ENCODE peak calls at places on chromosome 20, in five cellular contexts. Y is adrenal gland, Z is HFF-Myc, F is body of pancreas, Q is right atrium auricular region. P is an unnamed sample.
A peak's percentile ranks its signal among the peaks of the same experiment; 100 is the strongest.

GRCh38 chr20:38298768-38299288 is 5.1 kb upstream of the BPI start:
- DNase-seq in Y (peak; percentile 54), F (peak; percentile 49), Q (peak; percentile 95), Z (no peak), P (no peak)

GRCh38 chr20:8127553-8128255 is 4.4 kb upstream of the PLCB1 start:
- DNase-seq in Y (no peak), Z (no peak), Q (no peak), F (no peak), P (no peak)

GRCh38 chr20:63612276-63612931 is 14.5 kb downstream of the GMEB2 start:
- DNase-seq in Y (peak; percentile 89), Q (no peak), F (no peak), Z (no peak), P (no peak)

GRCh38 chr20:51860015-51860882 is 57.9 kb upstream of the SALL4 start:
- DNase-seq in Y (no peak), Z (peak; percentile 22), Q (no peak), F (no peak), P (no peak)

GRCh38 chr20:3068986-3069900 is 2.2 kb upstream of the OXT start:
- DNase-seq in F (no peak), Y (peak; percentile 89), Z (no peak), Q (no peak), P (no peak)

GRCh38 chr20:13261460-13262301 is 40.6 kb downstream of the ISM1 start:
- DNase-seq in Q (no peak), Y (peak; percentile 60), F (peak; percentile 80), Z (no peak), P (no peak)

GRCh38 chr20:25340380-25340779 is 50.3 kb downstream of the ABHD12 start:
- DNase-seq in Z (no peak), Y (no peak), Q (no peak), F (no peak), P (no peak)

GRCh38 chr20:63140683-63141433 is 75.1 kb downstream of the YTHDF1 start:
- DNase-seq in Y (no peak), Q (no peak), F (no peak), Z (no peak), P (no peak)

GRCh38 chr20:701401-702129 is 26.0 kb upstream of the SCRT2 start:
- DNase-seq in F (peak; percentile 24), Y (no peak), Z (no peak), Q (no peak), P (no peak)

GRCh38 chr20:2603816-2604505 is 48.5 kb upstream of the NOP56 start:
- DNase-seq in Q (no peak), F (no peak), Z (no peak), Y (no peak), P (no peak)

GRCh38 chr20:10209091-10209490 is 9.5 kb upstream of the SNAP25 start:
- DNase-seq in F (no peak), Q (no peak), Y (no peak), Z (peak; percentile 10), P (peak; percentile 83)

GRCh38 chr20:40667503-40667902 is 21.5 kb downstream of the MAFB start:
- DNase-seq in Q (no peak), Z (no peak), Y (no peak), F (no peak), P (no peak)

GRCh38 chr20:62555642-62556420 is 80.0 kb upstream of the GATA5 start:
- DNase-seq in Z (no peak), Q (no peak), Y (no peak), F (no peak), P (no peak)

GRCh38 chr20:46083101-46083500 is 6.7 kb downstream of the NCOA5 start:
- DNase-seq in Y (no peak), Z (no peak), Q (no peak), F (no peak), P (no peak)

GRCh38 chr20:59308493-59309201 is 8.2 kb downstream of the EDN3 start:
- DNase-seq in Z (no peak), F (peak; percentile 52), Y (no peak), Q (no peak), P (no peak)

GRCh38 chr20:2104236-2104635 is 2.6 kb downstream of the STK35 start:
- DNase-seq in Y (no peak), Q (peak; percentile 5), F (no peak), Z (no peak), P (no peak)

GRCh38 chr20:873875-874607 is 40.5 kb downstream of the FAM110A start:
- DNase-seq in Y (no peak), Z (no peak), Q (no peak), F (no peak), P (no peak)

GRCh38 chr20:19918965-19919329 is 98.2 kb upstream of the NAA20 start:
- DNase-seq in F (no peak), Q (no peak), Z (peak; percentile 26), Y (no peak), P (no peak)

GRCh38 chr20:2865630-2866029 is 7.7 kb upstream of the PTPRA start:
- DNase-seq in F (no peak), Z (no peak), Q (no peak), Y (no peak), P (no peak)

GRCh38 chr20:12177657-12178293 is 260.1 kb downstream of the BTBD3 start:
- DNase-seq in Y (no peak), Z (no peak), Q (no peak), F (peak; percentile 24), P (no peak)

GRCh38 chr20:325889-326644 is 715 bp downstream of the SOX12 start:
- DNase-seq in F (peak; percentile 68), Q (peak; percentile 73), Z (no peak), Y (peak; percentile 78), P (no peak)

GRCh38 chr20:59443558-59443957 is 143.1 kb downstream of the EDN3 start:
- DNase-seq in Z (no peak), Q (no peak), Y (no peak), F (no peak), P (no peak)

GRCh38 chr20:16576219-16576618 is 3.0 kb upstream of the KIF16B start:
- DNase-seq in Z (no peak), F (no peak), Q (no peak), Y (no peak), P (no peak)

GRCh38 chr20:20205862-20206236 is 153.5 kb downstream of the CFAP61 start:
- DNase-seq in F (no peak), Z (no peak), Q (no peak), Y (no peak), P (no peak)

GRCh38 chr20:22093122-22093521 is 387.7 kb downstream of the PAX1 start:
- DNase-seq in Y (no peak), Q (no peak), F (no peak), Z (no peak), P (no peak)

GRCh38 chr20:25538838-25539665 is 46.3 kb downstream of the NINL start:
- DNase-seq in Q (no peak), F (no peak), Y (peak; percentile 64), Z (no peak), P (no peak)

GRCh38 chr20:1274485-1275313 is 8.6 kb downstream of the SNPH start:
- DNase-seq in Y (no peak), F (no peak), Q (no peak), Z (no peak), P (no peak)

GRCh38 chr20:31849306-31849930 is 4.0 kb upstream of the FOXS1 start:
- DNase-seq in F (peak; percentile 87), Z (no peak), Y (no peak), Q (no peak), P (no peak)

GRCh38 chr20:45969712-45970634 is 2.0 kb downstream of the ZNF335 start:
- DNase-seq in Q (no peak), Y (peak; percentile 60), Z (peak; percentile 59), F (peak; percentile 37), P (no peak)

DNA sequence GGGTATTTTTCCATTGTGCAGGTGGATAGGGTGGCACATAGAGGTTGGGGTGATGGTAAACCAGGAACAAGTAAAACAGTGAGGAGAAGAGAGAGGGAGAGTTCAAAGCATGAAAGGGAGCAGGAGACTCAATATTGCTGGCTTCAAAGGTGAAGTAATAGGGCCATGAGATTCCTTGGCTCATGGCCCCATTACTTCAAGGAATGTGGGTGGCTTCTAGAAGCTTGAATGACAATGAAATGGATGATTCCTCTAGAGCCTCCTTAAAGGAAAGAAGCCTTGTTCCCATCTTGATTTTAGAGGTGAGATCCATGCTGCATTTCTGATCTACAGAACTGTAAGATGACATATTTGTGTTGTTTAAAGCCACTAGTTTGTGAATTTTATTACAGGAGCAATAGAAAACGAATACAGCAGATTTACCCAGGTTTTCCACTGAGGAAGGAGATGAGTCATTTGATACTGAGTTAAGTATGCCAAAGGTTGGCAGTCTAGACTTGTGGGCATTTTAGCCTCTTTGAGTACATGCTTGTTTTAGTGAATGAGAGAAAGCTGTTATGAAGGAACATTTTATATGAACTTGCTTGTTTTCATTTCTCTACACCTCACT is 110.4 kb downstream of the PLCB4 start:
- DNase-seq in F (no peak), Z (no peak), Q (no peak), Y (no peak), P (no peak)
- TF ChIP-seq CTCF in F (no peak), Z (no peak), Q (no peak), Y (no peak), P (no peak)

GRCh38 chr20:36034875-36035274 is 66.5 kb downstream of the CNBD2 start:
- DNase-seq in Z (no peak), Y (no peak), Q (no peak), F (no peak), P (no peak)
- TF ChIP-seq CTCF in Z (no peak), Y (no peak), Q (no peak), F (no peak), P (no peak)

DNA sequence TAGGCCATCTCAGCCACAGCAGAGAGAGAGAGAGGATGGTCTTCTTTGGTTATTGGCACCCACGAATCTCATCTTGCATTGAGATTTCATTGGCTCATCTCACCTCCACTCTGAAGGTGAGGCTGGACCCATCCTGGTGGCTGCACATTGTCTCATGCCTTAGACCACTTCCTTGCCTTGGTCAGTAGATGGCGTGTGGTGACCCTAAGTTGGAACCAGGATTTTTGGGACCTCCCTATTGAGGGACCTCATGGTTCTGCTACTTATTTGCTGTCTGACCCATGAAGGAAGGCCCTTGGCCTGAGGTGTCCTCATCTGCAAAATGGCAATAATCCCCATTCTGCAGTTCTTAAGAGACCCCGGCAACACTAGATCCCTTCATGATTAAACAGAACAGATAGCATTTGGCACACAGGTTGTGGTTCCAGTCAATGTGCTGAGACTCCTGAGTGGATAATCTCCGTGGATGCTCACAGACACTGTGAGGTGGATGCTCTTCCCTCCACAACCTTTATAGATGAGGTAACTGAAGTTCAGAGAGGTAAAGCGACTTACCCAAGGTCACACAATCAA is 21.5 kb upstream of the AAR2 start:
- DNase-seq in F (no peak), Z (no peak), Y (no peak), Q (no peak), P (no peak)
- TF ChIP-seq CTCF in F (no peak), Z (peak; percentile 64), Y (peak; percentile 46), Q (peak; percentile 62), P (peak; percentile 51)

DNA sequence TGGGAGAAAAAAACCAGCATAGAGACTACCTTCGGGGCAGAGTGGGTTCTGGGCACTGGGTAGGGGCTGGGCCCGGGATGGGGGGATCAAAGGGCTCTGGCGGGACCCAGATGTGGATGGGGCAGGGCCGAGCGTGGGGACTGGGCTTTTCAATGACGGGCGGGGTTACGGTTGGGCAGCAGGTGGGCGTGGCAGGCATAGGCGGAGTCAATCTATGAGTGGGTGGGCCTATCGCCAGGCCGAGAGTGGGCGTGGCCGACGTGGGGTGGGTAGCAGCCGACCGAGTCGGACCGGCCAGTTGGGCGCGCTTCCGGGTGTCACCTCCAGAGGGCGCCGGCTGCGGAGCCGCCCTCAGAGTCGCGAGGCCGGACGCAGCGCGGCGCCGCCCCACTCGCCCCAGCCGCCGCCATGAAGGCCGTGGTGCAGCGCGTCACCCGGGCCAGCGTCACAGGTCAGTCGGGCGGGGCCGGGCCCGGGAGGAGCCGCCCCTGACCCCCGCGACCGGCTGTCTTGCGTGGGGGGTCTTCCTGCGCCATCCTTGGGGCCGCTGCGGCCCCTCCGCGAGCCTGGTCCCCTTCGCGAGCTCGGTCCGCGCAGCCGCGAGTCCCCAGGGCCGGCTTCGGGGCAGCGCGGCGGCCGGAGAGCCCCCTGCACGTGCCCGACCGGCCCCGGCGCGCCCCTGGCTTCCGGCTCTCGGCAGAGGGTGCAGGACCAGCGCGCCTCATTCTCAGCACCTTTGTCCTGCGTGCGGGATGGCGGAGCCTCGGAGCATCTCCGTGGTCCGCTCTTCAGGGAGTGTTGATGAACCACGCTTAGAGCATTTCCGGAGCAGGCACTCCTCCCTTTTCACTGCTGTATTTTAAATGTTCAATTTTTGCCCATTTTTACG is at the start of gene DTD1:
- DNase-seq in Y (peak; percentile 96), Q (peak; percentile 92), F (peak; percentile 94), Z (peak; percentile 68), P (peak; percentile 72)
- TF ChIP-seq CTCF in Y (peak; percentile 41), Q (peak; percentile 82), F (peak; percentile 68), Z (peak; percentile 53), P (peak; percentile 52)